ENCODE peak calls at places on chromosomes 12 and 14, in eight cellular contexts. One of them, this sample, is unnamed.
A peak's percentile ranks its signal among the peaks of the same experiment; 100 is the strongest.

GRCh38 chr14:86799244-86799647 is 1193.7 kb downstream of the GALC start:
- DNase-seq in AG04449: peak; percentile 94
- DNase-seq in pancreas: no peak
- DNase-seq in body of pancreas: no peak
- DNase-seq in breast epithelium: no peak
- DNase-seq in CD4-positive, alpha-beta T cell: no peak
- DNase-seq in mammary epithelial cell: peak; percentile 97
- DNase-seq in lung: no peak
- DNase-seq in this sample: no peak

GRCh38 chr12:630656-631632 is 32.3 kb downstream of the NINJ2 start:
- DNase-seq in body of pancreas: no peak
- DNase-seq in AG04449: no peak
- DNase-seq in CD4-positive, alpha-beta T cell: peak; percentile 41
- DNase-seq in breast epithelium: no peak
- DNase-seq in pancreas: no peak
- DNase-seq in mammary epithelial cell: no peak
- DNase-seq in lung: peak; percentile 85
- DNase-seq in this sample: peak; percentile 92

GRCh38 chr12:111367661-111368221 is 1.2 kb downstream of the PHETA1 start:
- DNase-seq in breast epithelium: no peak
- DNase-seq in lung: no peak
- DNase-seq in AG04449: no peak
- DNase-seq in CD4-positive, alpha-beta T cell: no peak
- DNase-seq in pancreas: peak; percentile 81
- DNase-seq in body of pancreas: peak; percentile 82
- DNase-seq in mammary epithelial cell: no peak
- DNase-seq in this sample: no peak

GRCh38 chr14:58839233-58839632 is 201.5 kb downstream of the DACT1 start:
- DNase-seq in CD4-positive, alpha-beta T cell: no peak
- DNase-seq in mammary epithelial cell: no peak
- DNase-seq in breast epithelium: no peak
- DNase-seq in body of pancreas: no peak
- DNase-seq in AG04449: no peak
- DNase-seq in lung: no peak
- DNase-seq in pancreas: no peak
- DNase-seq in this sample: no peak

GRCh38 chr12:75571204-75571603 is 59.8 kb upstream of the KRR1 start:
- DNase-seq in AG04449: no peak
- DNase-seq in breast epithelium: no peak
- DNase-seq in mammary epithelial cell: no peak
- DNase-seq in lung: no peak
- DNase-seq in body of pancreas: no peak
- DNase-seq in CD4-positive, alpha-beta T cell: no peak
- DNase-seq in pancreas: no peak
- DNase-seq in this sample: no peak

GRCh38 chr12:26741828-26742227 is 91.2 kb downstream of the ITPR2 start:
- DNase-seq in breast epithelium: no peak
- DNase-seq in body of pancreas: no peak
- DNase-seq in pancreas: no peak
- DNase-seq in lung: no peak
- DNase-seq in AG04449: no peak
- DNase-seq in CD4-positive, alpha-beta T cell: no peak
- DNase-seq in mammary epithelial cell: no peak
- DNase-seq in this sample: no peak

GRCh38 chr12:110666892-110667291 is 22.0 kb downstream of the HVCN1 start:
- DNase-seq in body of pancreas: no peak
- DNase-seq in CD4-positive, alpha-beta T cell: no peak
- DNase-seq in pancreas: no peak
- DNase-seq in AG04449: no peak
- DNase-seq in breast epithelium: no peak
- DNase-seq in lung: no peak
- DNase-seq in mammary epithelial cell: no peak
- DNase-seq in this sample: no peak

GRCh38 chr12:104115587-104115975 is 22.4 kb downstream of the NFYB start:
- DNase-seq in lung: no peak
- DNase-seq in CD4-positive, alpha-beta T cell: no peak
- DNase-seq in pancreas: no peak
- DNase-seq in body of pancreas: no peak
- DNase-seq in breast epithelium: no peak
- DNase-seq in mammary epithelial cell: no peak
- DNase-seq in AG04449: no peak
- DNase-seq in this sample: no peak

GRCh38 chr14:85564841-85565527 is 35.0 kb downstream of the FLRT2 start:
- DNase-seq in CD4-positive, alpha-beta T cell: no peak
- DNase-seq in mammary epithelial cell: no peak
- DNase-seq in body of pancreas: no peak
- DNase-seq in breast epithelium: no peak
- DNase-seq in lung: no peak
- DNase-seq in pancreas: no peak
- DNase-seq in AG04449: no peak
- DNase-seq in this sample: no peak

GRCh38 chr14:52835122-52835903 is 43.9 kb upstream of the GNPNAT1 start:
- DNase-seq in body of pancreas: no peak
- DNase-seq in AG04449: no peak
- DNase-seq in mammary epithelial cell: peak; percentile 51
- DNase-seq in CD4-positive, alpha-beta T cell: no peak
- DNase-seq in pancreas: no peak
- DNase-seq in lung: peak; percentile 30
- DNase-seq in breast epithelium: no peak
- DNase-seq in this sample: no peak

GRCh38 chr12:106861984-106862894 is 87.8 kb downstream of the RIC8B start:
- DNase-seq in CD4-positive, alpha-beta T cell: no peak
- DNase-seq in pancreas: no peak
- DNase-seq in breast epithelium: no peak
- DNase-seq in body of pancreas: no peak
- DNase-seq in mammary epithelial cell: peak; percentile 34
- DNase-seq in lung: no peak
- DNase-seq in AG04449: peak; percentile 65
- DNase-seq in this sample: no peak

GRCh38 chr12:60138526-60138925 is 542.7 kb downstream of the SLC16A7 start:
- DNase-seq in CD4-positive, alpha-beta T cell: no peak
- DNase-seq in pancreas: no peak
- DNase-seq in lung: no peak
- DNase-seq in AG04449: no peak
- DNase-seq in mammary epithelial cell: no peak
- DNase-seq in body of pancreas: no peak
- DNase-seq in breast epithelium: no peak
- DNase-seq in this sample: no peak

GRCh38 chr12:53599579-53599978 is 26.6 kb downstream of the ATF7 start:
- DNase-seq in mammary epithelial cell: no peak
- DNase-seq in CD4-positive, alpha-beta T cell: no peak
- DNase-seq in pancreas: no peak
- DNase-seq in body of pancreas: no peak
- DNase-seq in lung: no peak
- DNase-seq in AG04449: no peak
- DNase-seq in breast epithelium: no peak
- DNase-seq in this sample: no peak
- TF ChIP-seq CTCF in mammary epithelial cell: peak; percentile 18
- TF ChIP-seq CTCF in CD4-positive, alpha-beta T cell: no peak
- TF ChIP-seq CTCF in pancreas: no peak
- TF ChIP-seq CTCF in body of pancreas: peak; percentile 39
- TF ChIP-seq CTCF in lung: no peak
- TF ChIP-seq CTCF in AG04449: no peak
- TF ChIP-seq CTCF in breast epithelium: peak; percentile 22
- TF ChIP-seq CTCF in this sample: no peak

DNA sequence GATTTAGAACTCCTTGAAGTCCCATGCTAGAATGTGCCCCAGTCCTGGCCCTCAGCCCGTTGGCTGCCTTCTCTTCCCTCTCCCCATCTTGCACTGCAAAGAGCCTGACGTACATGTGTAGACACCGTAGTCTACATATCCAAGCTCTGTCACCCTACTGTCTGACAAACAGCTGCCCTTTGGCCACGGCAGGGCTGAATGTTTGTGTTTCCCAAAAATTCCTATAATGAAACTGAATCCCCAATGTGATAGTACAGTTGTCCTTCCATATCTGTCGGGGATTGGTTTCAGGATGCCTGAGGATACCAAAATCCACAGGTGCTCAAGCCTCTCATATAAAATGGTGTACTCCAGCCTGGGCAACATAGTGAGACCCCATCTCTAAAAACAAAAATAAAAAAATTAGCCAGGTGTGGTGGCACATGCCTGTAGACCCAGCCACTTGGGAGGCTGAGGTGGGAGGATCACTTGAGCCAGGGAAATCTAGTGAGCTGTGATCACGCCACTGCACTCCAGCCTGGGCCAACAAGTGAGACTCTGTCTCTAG is 12.3 kb upstream of the TFCP2 start:
- DNase-seq in breast epithelium: no peak
- DNase-seq in mammary epithelial cell: no peak
- DNase-seq in AG04449: no peak
- DNase-seq in CD4-positive, alpha-beta T cell: no peak
- DNase-seq in pancreas: no peak
- DNase-seq in body of pancreas: no peak
- DNase-seq in lung: no peak
- DNase-seq in this sample: no peak
- TF ChIP-seq CTCF in breast epithelium: no peak
- TF ChIP-seq CTCF in mammary epithelial cell: no peak
- TF ChIP-seq CTCF in AG04449: no peak
- TF ChIP-seq CTCF in CD4-positive, alpha-beta T cell: no peak
- TF ChIP-seq CTCF in pancreas: no peak
- TF ChIP-seq CTCF in body of pancreas: no peak
- TF ChIP-seq CTCF in lung: no peak
- TF ChIP-seq CTCF in this sample: no peak

GRCh38 chr14:74979442-74980397 is 23.0 kb upstream of the EIF2B2 start:
- DNase-seq in body of pancreas: no peak
- DNase-seq in AG04449: no peak
- DNase-seq in breast epithelium: no peak
- DNase-seq in lung: no peak
- DNase-seq in mammary epithelial cell: no peak
- DNase-seq in CD4-positive, alpha-beta T cell: no peak
- DNase-seq in pancreas: no peak
- DNase-seq in this sample: peak; percentile 24
- TF ChIP-seq CTCF in body of pancreas: no peak
- TF ChIP-seq CTCF in AG04449: peak; percentile 17
- TF ChIP-seq CTCF in breast epithelium: no peak
- TF ChIP-seq CTCF in lung: no peak
- TF ChIP-seq CTCF in mammary epithelial cell: peak; percentile 8
- TF ChIP-seq CTCF in CD4-positive, alpha-beta T cell: no peak
- TF ChIP-seq CTCF in pancreas: no peak
- TF ChIP-seq CTCF in this sample: no peak

DNA sequence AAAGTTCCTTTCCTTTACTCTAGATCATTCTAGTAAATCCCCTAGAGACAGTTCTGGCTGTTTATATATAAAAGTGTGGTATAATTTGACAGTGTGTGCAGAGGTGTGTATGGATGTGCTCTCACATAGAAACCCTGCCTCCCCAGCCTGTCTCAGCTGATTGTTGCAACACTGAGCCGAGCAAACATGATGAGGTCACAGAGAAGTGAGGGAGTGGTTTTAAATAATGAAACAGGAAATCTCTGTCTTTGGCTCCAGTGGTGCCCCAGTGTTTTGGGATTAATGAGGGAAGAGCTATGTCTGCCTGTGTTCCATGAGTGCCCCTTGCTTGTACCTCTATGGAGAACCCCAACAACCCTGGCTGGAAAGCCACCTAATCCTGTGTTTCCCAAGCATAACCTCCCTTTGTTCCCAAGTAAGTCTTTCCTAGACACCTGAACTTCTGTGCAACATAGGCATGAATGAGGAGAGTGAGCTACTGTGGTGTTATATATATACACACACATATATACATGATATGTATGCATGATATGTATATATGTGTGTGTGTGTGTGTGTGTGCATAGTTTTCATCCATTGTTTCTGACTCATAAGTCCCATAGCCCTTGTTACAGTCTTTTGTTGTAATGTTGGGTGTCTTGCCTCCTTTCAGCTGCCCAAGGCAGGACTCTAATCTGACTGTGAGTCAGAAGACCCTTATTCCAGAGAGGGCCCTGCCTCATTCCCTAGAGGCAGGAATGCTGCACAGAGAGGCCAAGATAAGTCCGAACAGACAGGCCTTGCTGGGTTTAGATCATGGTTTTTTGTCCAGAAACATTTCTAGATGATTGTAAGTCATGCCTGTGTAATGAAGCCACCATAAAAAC is 18.0 kb downstream of the TRAF3 start:
- DNase-seq in mammary epithelial cell: peak; percentile 83
- DNase-seq in body of pancreas: peak; percentile 50
- DNase-seq in lung: peak; percentile 70
- DNase-seq in AG04449: peak; percentile 59
- DNase-seq in breast epithelium: no peak
- DNase-seq in pancreas: peak; percentile 40
- DNase-seq in CD4-positive, alpha-beta T cell: peak; percentile 22
- DNase-seq in this sample: peak; percentile 51
- TF ChIP-seq CTCF in mammary epithelial cell: peak; percentile 24
- TF ChIP-seq CTCF in body of pancreas: no peak
- TF ChIP-seq CTCF in lung: no peak
- TF ChIP-seq CTCF in AG04449: peak; percentile 43
- TF ChIP-seq CTCF in breast epithelium: no peak
- TF ChIP-seq CTCF in pancreas: no peak
- TF ChIP-seq CTCF in CD4-positive, alpha-beta T cell: no peak
- TF ChIP-seq CTCF in this sample: no peak

DNA sequence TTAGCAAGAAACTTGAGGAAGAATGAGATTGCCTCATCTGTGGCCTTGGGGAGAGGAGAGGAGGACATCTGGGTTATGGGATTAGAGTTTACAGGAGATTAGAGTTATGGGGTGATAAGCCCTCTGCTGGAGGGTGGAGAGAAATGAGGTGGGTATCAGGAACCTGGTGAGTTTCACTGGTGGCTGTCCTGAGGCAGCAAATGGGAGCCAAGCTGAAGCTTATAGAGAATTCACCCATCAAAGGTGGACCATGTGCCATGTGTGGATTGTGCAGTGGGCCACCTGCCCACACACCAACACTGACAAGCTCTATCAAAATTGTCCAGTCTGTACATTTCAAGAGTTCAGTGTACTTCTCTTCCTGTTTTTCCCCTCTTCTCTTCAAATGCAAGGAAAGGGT is 135.3 kb downstream of the AEBP2 start:
- DNase-seq in lung: no peak
- DNase-seq in breast epithelium: no peak
- DNase-seq in body of pancreas: no peak
- DNase-seq in pancreas: no peak
- DNase-seq in AG04449: no peak
- DNase-seq in CD4-positive, alpha-beta T cell: no peak
- DNase-seq in mammary epithelial cell: no peak
- DNase-seq in this sample: no peak
- TF ChIP-seq CTCF in lung: no peak
- TF ChIP-seq CTCF in breast epithelium: no peak
- TF ChIP-seq CTCF in body of pancreas: no peak
- TF ChIP-seq CTCF in pancreas: no peak
- TF ChIP-seq CTCF in AG04449: no peak
- TF ChIP-seq CTCF in CD4-positive, alpha-beta T cell: no peak
- TF ChIP-seq CTCF in mammary epithelial cell: no peak
- TF ChIP-seq CTCF in this sample: no peak